ENCODE peak calls at places on chromosomes 13 and 19, in four cellular contexts. I is fibroblast of the aortic adventitia, F is colonic mucosa, Y is foreskin fibroblast. Q is an unnamed sample.

GRCh38 chr13:101919541-101920306 is 467.2 kb downstream of the ITGBL1 start:
- DNase-seq in I (peak), F (no peak), Y (no peak), Q (peak)

GRCh38 chr19:7492142-7493055 is 3.6 kb upstream of the PEX11G start:
- DNase-seq in I (no peak), F (no peak), Y (peak), Q (no peak)

GRCh38 chr13:44842158-44842557 is 147.1 kb downstream of the NUFIP1 start:
- DNase-seq in I (peak), F (no peak), Y (peak), Q (peak)

GRCh38 chr13:26021956-26022355 is 29.9 kb downstream of the SHISA2 start:
- DNase-seq in I (no peak), F (no peak), Y (no peak), Q (no peak)

GRCh38 chr19:29771708-29772415 is 39.9 kb upstream of the CCNE1 start:
- DNase-seq in I (peak), F (peak), Y (peak), Q (peak)

GRCh38 chr19:14085309-14085995 is at the start of gene C19orf67:
- DNase-seq in I (no peak), F (no peak), Y (no peak), Q (no peak)

GRCh38 chr19:33448159-33448516 is 73.5 kb downstream of the PEPD start:
- DNase-seq in I (no peak), F (no peak), Y (no peak), Q (no peak)

GRCh38 chr19:51503428-51503827 is 1.8 kb upstream of the SIGLEC12 start:
- DNase-seq in I (no peak), F (no peak), Y (no peak), Q (no peak)

GRCh38 chr13:80612804-80613203 is 271.9 kb upstream of the SPRY2 start:
- DNase-seq in I (no peak), F (no peak), Y (no peak), Q (no peak)

Q was measured in astrocyte.